ENCODE peak calls at places on chromosomes 5 and 9, in five cellular contexts. K, R, B, L and O are unnamed samples.
A peak's percentile ranks its signal among the peaks of the same experiment; 100 is the strongest.

GRCh38 chr9:95023217-95024003 is 294.1 kb downstream of the FANCC start:
- DNase-seq in K (no peak), B (no peak), L (peak; percentile 95), R (peak; percentile 69), O (no peak)

GRCh38 chr5:10166392-10166791 is 83.3 kb downstream of the ATPSCKMT start:
- DNase-seq in R (no peak), B (no peak), L (no peak), K (no peak), O (no peak)

GRCh38 chr9:126318858-126319257 is 7.8 kb upstream of the MVB12B start:
- DNase-seq in R (no peak), L (no peak), K (no peak), B (no peak), O (no peak)

GRCh38 chr5:142290574-142291299 is 34.1 kb downstream of the SPRY4 start:
- DNase-seq in K (no peak), R (no peak), B (no peak), L (no peak), O (peak; percentile 30)

GRCh38 chr5:149367249-149367971 is 9.6 kb downstream of the PCYOX1L start:
- DNase-seq in B (peak; percentile 79), L (peak; percentile 89), K (peak; percentile 81), R (peak; percentile 49), O (peak; percentile 82)

GRCh38 chr9:17926246-17926645 is 347.4 kb downstream of the SH3GL2 start:
- DNase-seq in B (no peak), K (no peak), R (no peak), L (no peak), O (no peak)

GRCh38 chr5:155562153-155562552 is 548.6 kb downstream of the KIF4B start:
- DNase-seq in R (no peak), B (no peak), L (no peak), K (no peak), O (no peak)

GRCh38 chr9:130825051-130825651 is 9.9 kb upstream of the ABL1 start:
- DNase-seq in L (no peak), B (no peak), K (peak; percentile 51), R (peak; percentile 64), O (no peak)

GRCh38 chr5:179146277-179146676 is 86.1 kb downstream of the ZNF354C start:
- DNase-seq in R (no peak), K (no peak), B (no peak), L (no peak), O (no peak)

DNA sequence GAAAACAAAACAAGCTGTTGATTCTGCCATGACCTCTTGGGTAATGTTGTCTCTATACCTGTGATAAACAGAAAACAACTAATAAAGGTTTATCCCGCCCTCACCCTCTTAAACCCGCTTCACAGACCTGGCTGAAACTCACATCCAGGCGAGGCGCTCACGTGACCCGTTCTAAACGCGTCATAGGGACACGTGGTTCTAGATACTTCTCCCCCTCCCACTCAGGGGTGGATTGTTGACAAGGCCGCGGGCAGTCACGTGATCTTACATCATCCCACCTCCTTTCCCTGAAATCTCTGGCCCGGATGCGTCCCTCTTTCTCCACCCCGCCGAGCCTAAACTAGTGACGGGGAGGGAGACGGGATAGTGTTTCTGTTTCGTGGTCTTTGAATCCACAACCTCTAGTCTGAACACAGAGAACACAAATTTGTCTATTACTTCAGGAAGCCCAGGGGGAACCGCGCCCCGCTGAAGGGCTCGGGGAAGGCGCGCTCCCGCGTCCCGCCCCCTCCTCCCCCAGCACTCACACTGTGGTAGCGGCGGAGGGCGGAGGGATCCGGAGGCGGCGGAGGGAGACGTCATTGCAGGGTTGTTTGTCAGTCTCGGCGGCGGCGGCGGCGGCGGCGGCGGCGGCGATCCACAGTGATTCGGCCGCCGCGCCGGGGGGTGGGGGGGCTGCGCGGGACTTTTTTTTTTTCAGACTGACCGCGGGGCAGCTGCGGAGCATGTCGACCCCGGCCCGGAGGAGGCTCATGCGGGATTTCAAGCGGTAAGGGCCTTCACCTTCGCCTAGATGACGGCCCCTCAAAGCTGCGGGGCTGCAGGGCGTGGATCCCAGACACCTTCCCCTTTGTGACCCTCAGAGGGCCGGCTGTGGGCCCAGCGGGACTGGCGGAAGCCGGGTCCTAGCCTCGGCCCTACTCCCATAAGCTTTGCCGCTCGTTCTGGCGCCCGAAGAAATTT is at the start of gene UBE2B:
- DNase-seq in L (peak; percentile 99), B (peak; percentile 79), R (peak; percentile 99), K (peak; percentile 100), O (peak; percentile 99)
- TF ChIP-seq POLR2A in L (peak; percentile 62), B (peak; percentile 91), R (peak; percentile 89), K (peak; percentile 76), O (peak; percentile 94)

GRCh38 chr9:33159760-33160127 is 7.4 kb downstream of the B4GALT1 start:
- DNase-seq in B (no peak), R (peak; percentile 76), K (peak; percentile 81), L (no peak), O (peak; percentile 67)
- TF ChIP-seq POLR2A in B (no peak), R (peak; percentile 19), K (no peak), L (no peak), O (no peak)

GRCh38 chr9:134693641-134694367 is 52.2 kb downstream of the COL5A1 start:
- DNase-seq in K (no peak), L (no peak), R (no peak), B (no peak), O (no peak)

GRCh38 chr9:134695144-134695543 is 53.5 kb downstream of the COL5A1 start:
- DNase-seq in B (no peak), K (no peak), R (no peak), L (no peak), O (no peak)

GRCh38 chr9:134693011-134693410 is 51.4 kb downstream of the COL5A1 start:
- DNase-seq in K (no peak), R (peak; percentile 36), L (no peak), B (no peak), O (no peak)

GRCh38 chr9:134694368-134694665 is 52.7 kb downstream of the COL5A1 start:
- DNase-seq in R (no peak), K (no peak), B (no peak), L (no peak), O (no peak)

GRCh38 chr9:134694714-134695113 is 53.1 kb downstream of the COL5A1 start:
- DNase-seq in L (no peak), K (no peak), R (no peak), B (no peak), O (no peak)
- TF ChIP-seq POLR2A in L (no peak), K (no peak), R (no peak), B (no peak), O (no peak)

DNA sequence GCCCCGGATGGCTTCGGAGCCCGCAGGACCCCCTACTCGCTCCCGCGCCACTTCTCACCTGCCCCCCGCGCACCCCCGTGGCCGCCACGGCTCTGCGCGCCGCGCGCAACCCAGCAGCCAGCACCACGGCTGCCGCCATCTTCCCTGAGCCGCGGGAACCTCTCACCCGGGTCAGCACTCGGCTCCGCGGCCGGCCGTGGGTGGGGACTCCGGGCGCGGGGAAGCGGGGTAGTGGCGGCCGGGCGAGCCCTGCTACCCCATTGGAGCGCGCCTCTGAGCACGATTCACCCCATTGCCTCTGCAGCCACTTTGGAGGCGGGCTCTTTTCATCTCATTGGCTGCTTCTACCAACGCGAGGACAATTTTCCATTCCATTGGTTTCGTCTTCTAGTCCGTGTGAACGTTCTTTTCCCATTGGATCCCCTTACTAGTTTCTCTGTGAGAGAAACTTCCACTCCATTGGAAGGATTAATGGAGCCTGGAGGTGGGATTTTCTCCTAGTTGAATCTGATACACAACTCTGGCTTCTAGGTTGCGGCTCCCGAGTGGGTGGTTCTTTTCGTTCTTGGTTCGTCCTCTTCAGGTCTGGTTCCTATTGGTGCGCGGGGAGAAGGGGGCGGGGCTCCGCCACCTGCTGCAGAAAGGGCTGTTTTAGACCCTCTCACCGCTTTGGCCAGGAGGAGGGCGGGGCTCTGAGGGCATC is at the start of gene HINT2:
- DNase-seq in R (peak; percentile 99), B (peak; percentile 94), K (peak; percentile 99), L (peak; percentile 99), O (peak; percentile 98)
- TF ChIP-seq POLR2A in R (peak; percentile 93), B (peak; percentile 68), K (peak; percentile 54), L (peak; percentile 82), O (peak; percentile 88)

GRCh38 chr9:5832543-5833529 is at the start of gene ERMP1:
- DNase-seq in R (peak; percentile 91), L (peak; percentile 71), K (peak; percentile 91), B (peak; percentile 75), O (peak; percentile 92)
- TF ChIP-seq POLR2A in R (peak; percentile 88), L (peak; percentile 74), K (no peak), B (peak; percentile 78), O (peak; percentile 32)

GRCh38 chr5:100900796-100901731 is 2.0 kb downstream of the ST8SIA4 start:
- DNase-seq in R (peak; percentile 54), L (no peak), B (peak; percentile 28), K (peak; percentile 56), O (peak; percentile 63)
- TF ChIP-seq POLR2A in R (no peak), L (no peak), B (peak; percentile 66), K (no peak), O (peak; percentile 38)

DNA sequence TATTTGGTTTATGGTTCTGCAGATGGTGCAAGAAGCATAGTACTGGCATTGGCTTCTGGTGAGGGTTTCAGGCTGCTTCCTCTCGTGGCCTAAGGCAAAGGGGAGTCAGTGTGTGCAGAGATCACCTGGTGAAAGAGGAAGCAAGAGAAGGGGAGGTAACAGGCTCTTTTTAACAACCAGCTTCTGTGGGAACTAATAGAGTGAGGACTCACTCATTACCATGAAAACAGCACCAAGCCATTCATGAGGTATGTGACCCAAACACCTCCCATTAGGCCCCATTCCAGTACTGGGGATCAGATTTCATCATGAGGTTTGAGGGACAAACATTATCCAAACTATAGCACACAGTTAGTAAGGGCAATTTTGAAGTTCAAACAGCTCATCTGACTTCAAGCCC is 263.5 kb downstream of the TMEM38B start:
- DNase-seq in K (no peak), B (no peak), L (no peak), R (peak; percentile 13), O (no peak)
- TF ChIP-seq POLR2A in K (no peak), B (no peak), L (no peak), R (no peak), O (no peak)

DNA sequence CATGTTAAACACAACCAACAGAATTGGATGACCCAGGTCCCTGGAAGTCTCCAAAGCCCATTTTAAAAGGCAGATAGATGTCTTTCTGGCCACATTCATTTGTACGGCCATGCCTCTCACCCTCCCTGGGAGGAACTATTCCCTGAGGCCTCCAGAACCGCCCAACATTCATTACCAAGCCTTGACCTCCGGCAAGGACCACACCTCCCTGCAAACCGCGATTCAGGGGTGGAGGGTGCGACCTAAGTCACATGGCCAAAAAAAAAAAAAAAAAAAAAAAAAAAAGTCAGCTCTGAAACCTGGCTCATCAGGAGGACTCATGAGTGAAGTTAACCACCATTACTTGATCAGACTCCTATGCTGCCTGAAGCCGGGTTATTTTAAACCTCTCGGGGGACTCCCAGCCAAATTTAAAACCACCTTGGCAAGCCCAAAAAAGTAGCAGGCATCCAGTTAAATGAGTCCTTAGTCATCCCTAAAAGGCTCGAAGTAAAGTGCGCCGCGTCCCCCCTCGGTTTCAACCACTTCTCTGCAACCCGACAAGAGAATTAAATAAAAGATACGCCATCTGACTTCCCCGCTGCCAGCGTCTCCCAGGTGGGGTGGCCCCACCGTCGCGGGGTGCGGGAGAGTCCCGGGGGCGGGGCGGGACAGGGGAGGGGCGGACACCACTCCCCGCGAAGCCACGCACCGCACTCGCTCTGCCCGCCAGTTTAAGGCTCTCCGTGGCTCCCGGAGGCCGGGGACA is 2.4 kb downstream of the KLF9 start:
- DNase-seq in B (peak; percentile 31), K (peak; percentile 78), L (peak; percentile 81), R (peak; percentile 83), O (peak; percentile 82)
- TF ChIP-seq POLR2A in B (no peak), K (peak; percentile 30), L (no peak), R (peak; percentile 63), O (peak; percentile 87)